ENCODE peak calls at places on chromosomes 12 and 14, in ten cellular contexts. One of them, this sample, is unnamed.
A peak's percentile ranks its signal among the peaks of the same experiment; 100 is the strongest.

GRCh38 chr12:124565071-124565491 is 2.3 kb downstream of the NCOR2 start:
- DNase-seq in GM06990: no peak
- DNase-seq in HL-60: no peak
- DNase-seq in NCI-H510A: no peak
- DNase-seq in left ventricle myocardium superior: peak; percentile 49
- DNase-seq in neural crest cell: no peak
- DNase-seq in neuronal stem cell: no peak
- DNase-seq in fibroblast of the aortic adventitia: no peak
- DNase-seq in AG09319: no peak
- DNase-seq in mucosa of gallbladder: no peak
- DNase-seq in this sample: peak; percentile 83

GRCh38 chr14:89915114-89915878 is 39.2 kb downstream of the EFCAB11 start:
- DNase-seq in GM06990: peak; percentile 37
- DNase-seq in HL-60: peak; percentile 52
- DNase-seq in NCI-H510A: no peak
- DNase-seq in left ventricle myocardium superior: no peak
- DNase-seq in neural crest cell: peak; percentile 58
- DNase-seq in neuronal stem cell: peak; percentile 66
- DNase-seq in fibroblast of the aortic adventitia: peak; percentile 85
- DNase-seq in AG09319: no peak
- DNase-seq in mucosa of gallbladder: peak; percentile 73
- DNase-seq in this sample: peak; percentile 85

GRCh38 chr12:42735869-42736361 is 146.4 kb upstream of the PRICKLE1 start:
- DNase-seq in GM06990: no peak
- DNase-seq in HL-60: no peak
- DNase-seq in NCI-H510A: no peak
- DNase-seq in left ventricle myocardium superior: peak; percentile 81
- DNase-seq in neural crest cell: no peak
- DNase-seq in neuronal stem cell: no peak
- DNase-seq in fibroblast of the aortic adventitia: no peak
- DNase-seq in AG09319: no peak
- DNase-seq in mucosa of gallbladder: no peak
- DNase-seq in this sample: peak; percentile 7

GRCh38 chr14:72607386-72608125 is 286.3 kb downstream of the DPF3 start:
- DNase-seq in GM06990: no peak
- DNase-seq in HL-60: no peak
- DNase-seq in NCI-H510A: no peak
- DNase-seq in left ventricle myocardium superior: no peak
- DNase-seq in neural crest cell: no peak
- DNase-seq in neuronal stem cell: no peak
- DNase-seq in fibroblast of the aortic adventitia: no peak
- DNase-seq in AG09319: no peak
- DNase-seq in mucosa of gallbladder: peak; percentile 5
- DNase-seq in this sample: peak; percentile 12

GRCh38 chr12:122862110-122862634 is 26.9 kb downstream of the HIP1R start:
- DNase-seq in GM06990: no peak
- DNase-seq in HL-60: no peak
- DNase-seq in NCI-H510A: no peak
- DNase-seq in left ventricle myocardium superior: peak; percentile 40
- DNase-seq in neural crest cell: no peak
- DNase-seq in neuronal stem cell: no peak
- DNase-seq in fibroblast of the aortic adventitia: no peak
- DNase-seq in AG09319: no peak
- DNase-seq in mucosa of gallbladder: no peak
- DNase-seq in this sample: no peak

GRCh38 chr14:61662437-61663311 is 32.6 kb upstream of the HIF1A start:
- DNase-seq in GM06990: peak; percentile 80
- DNase-seq in HL-60: peak; percentile 70
- DNase-seq in NCI-H510A: peak; percentile 16
- DNase-seq in left ventricle myocardium superior: no peak
- DNase-seq in neural crest cell: no peak
- DNase-seq in neuronal stem cell: no peak
- DNase-seq in fibroblast of the aortic adventitia: peak; percentile 66
- DNase-seq in AG09319: no peak
- DNase-seq in mucosa of gallbladder: peak; percentile 27
- DNase-seq in this sample: no peak

GRCh38 chr14:54002653-54003052 is 46.0 kb upstream of the BMP4 start:
- DNase-seq in GM06990: no peak
- DNase-seq in HL-60: no peak
- DNase-seq in NCI-H510A: no peak
- DNase-seq in left ventricle myocardium superior: no peak
- DNase-seq in neural crest cell: no peak
- DNase-seq in neuronal stem cell: no peak
- DNase-seq in fibroblast of the aortic adventitia: peak; percentile 55
- DNase-seq in AG09319: no peak
- DNase-seq in mucosa of gallbladder: no peak
- DNase-seq in this sample: no peak

GRCh38 chr12:113439606-113440030 is 17.4 kb downstream of the SDSL start:
- DNase-seq in GM06990: no peak
- DNase-seq in HL-60: no peak
- DNase-seq in NCI-H510A: peak; percentile 46
- DNase-seq in left ventricle myocardium superior: peak; percentile 47
- DNase-seq in neural crest cell: peak; percentile 73
- DNase-seq in neuronal stem cell: peak; percentile 64
- DNase-seq in fibroblast of the aortic adventitia: peak; percentile 37
- DNase-seq in AG09319: no peak
- DNase-seq in mucosa of gallbladder: no peak
- DNase-seq in this sample: peak; percentile 62

GRCh38 chr12:2924019-2924418 is 33.3 kb downstream of the TULP3 start:
- DNase-seq in GM06990: no peak
- DNase-seq in HL-60: no peak
- DNase-seq in NCI-H510A: no peak
- DNase-seq in left ventricle myocardium superior: no peak
- DNase-seq in neural crest cell: no peak
- DNase-seq in neuronal stem cell: no peak
- DNase-seq in fibroblast of the aortic adventitia: peak; percentile 28
- DNase-seq in AG09319: peak; percentile 4
- DNase-seq in mucosa of gallbladder: no peak
- DNase-seq in this sample: no peak

GRCh38 chr12:103301642-103302620 is 193.8 kb downstream of the C12orf42 start:
- DNase-seq in GM06990: no peak
- DNase-seq in HL-60: no peak
- DNase-seq in NCI-H510A: no peak
- DNase-seq in left ventricle myocardium superior: peak; percentile 22
- DNase-seq in neural crest cell: peak; percentile 53
- DNase-seq in neuronal stem cell: peak; percentile 47
- DNase-seq in fibroblast of the aortic adventitia: no peak
- DNase-seq in AG09319: no peak
- DNase-seq in mucosa of gallbladder: no peak
- DNase-seq in this sample: no peak

GRCh38 chr14:23449314-23449713 is 13.9 kb upstream of the MYH7 start:
- DNase-seq in GM06990: no peak
- DNase-seq in HL-60: no peak
- DNase-seq in NCI-H510A: no peak
- DNase-seq in left ventricle myocardium superior: no peak
- DNase-seq in neural crest cell: no peak
- DNase-seq in neuronal stem cell: no peak
- DNase-seq in fibroblast of the aortic adventitia: no peak
- DNase-seq in AG09319: no peak
- DNase-seq in mucosa of gallbladder: no peak
- DNase-seq in this sample: no peak

GRCh38 chr12:31578632-31579031 is 12.3 kb downstream of the DENND5B start:
- DNase-seq in GM06990: no peak
- DNase-seq in HL-60: no peak
- DNase-seq in NCI-H510A: no peak
- DNase-seq in left ventricle myocardium superior: no peak
- DNase-seq in neural crest cell: no peak
- DNase-seq in neuronal stem cell: no peak
- DNase-seq in fibroblast of the aortic adventitia: peak; percentile 20
- DNase-seq in AG09319: no peak
- DNase-seq in mucosa of gallbladder: no peak
- DNase-seq in this sample: peak; percentile 44

This sample was measured in head of caudate nucleus.